ENCODE peak calls at places on chromosome 19, in eight cellular contexts. V is SK-N-SH; U is CD8-positive, alpha-beta T cell; T is T-cell; L is CD4-positive, alpha-beta T cell; M is T-helper 1 cell; W is lower lobe of right lung; Q is HCEC 1CT. I is an unnamed sample.

GRCh38 chr19:38196245-38196837 is 27.7 kb downstream of the DPF1 start:
- DNase-seq in V (no peak), U (no peak), T (no peak), L (no peak), M (no peak), W (no peak), Q (no peak), I (no peak)

GRCh38 chr19:18465964-18466339 is 28.0 kb upstream of the ISYNA1 start:
- DNase-seq in V (no peak), U (no peak), T (no peak), L (no peak), M (no peak), W (no peak), Q (no peak), I (no peak)

GRCh38 chr19:51796195-51796679 is 1.3 kb downstream of the FPR3 start:
- DNase-seq in V (no peak), U (no peak), T (no peak), L (no peak), M (no peak), W (peak), Q (no peak), I (no peak)

GRCh38 chr19:15180451-15181390 is 20.1 kb downstream of the NOTCH3 start:
- DNase-seq in V (no peak), U (no peak), T (no peak), L (no peak), M (no peak), W (peak), Q (no peak), I (no peak)

GRCh38 chr19:45677351-45678230 is 9.6 kb downstream of the GIPR start:
- DNase-seq in V (peak), U (peak), T (peak), L (peak), M (peak), W (peak), Q (peak), I (no peak)

GRCh38 chr19:48844472-48844871 is 8.2 kb upstream of the HSD17B14 start:
- DNase-seq in V (peak), U (no peak), T (no peak), L (no peak), M (peak), W (no peak), Q (peak), I (peak)

GRCh38 chr19:46976845-46977320 is 42.8 kb upstream of the NPAS1 start:
- DNase-seq in V (peak), U (no peak), T (no peak), L (no peak), M (no peak), W (no peak), Q (peak), I (peak)

GRCh38 chr19:38473201-38473600 is 39.7 kb downstream of the RYR1 start:
- DNase-seq in V (no peak), U (no peak), T (no peak), L (no peak), M (no peak), W (no peak), Q (no peak), I (no peak)

GRCh38 chr19:9883764-9884163 is 48.6 kb downstream of the PIN1 start:
- DNase-seq in V (no peak), U (no peak), T (no peak), L (no peak), M (no peak), W (no peak), Q (no peak), I (no peak)